ENCODE peak calls at places on chromosomes 7 and 10, in six cellular contexts. One of them, this sample, is unnamed.

GRCh38 chr7:38506756-38507155 is 124.4 kb downstream of the AMPH start:
- DNase-seq in substantia nigra: no peak
- DNase-seq in EH: peak; percentile 60
- DNase-seq in aorta: no peak
- DNase-seq in stimulated activated CD4-positive, alpha-beta T cell treated with anti-CD3 and anti-CD28 coated beads, Interleukin-1b, Interleukin-23, amount 100 ng/mL, for 24 hours: no peak
- DNase-seq in progenitor cell of endocrine pancreas: no peak
- DNase-seq in this sample: no peak

GRCh38 chr7:1597791-1598190 is 28.0 kb upstream of the PSMG3 start:
- DNase-seq in stimulated activated CD4-positive, alpha-beta T cell treated with anti-CD3 and anti-CD28 coated beads, Interleukin-1b, Interleukin-23, amount 100 ng/mL, for 24 hours: no peak
- DNase-seq in substantia nigra: no peak
- DNase-seq in EH: no peak
- DNase-seq in aorta: no peak
- DNase-seq in progenitor cell of endocrine pancreas: no peak
- DNase-seq in this sample: no peak

GRCh38 chr7:117665393-117665792 is 185.6 kb downstream of the CFTR start:
- DNase-seq in aorta: no peak
- DNase-seq in EH: peak; percentile 25
- DNase-seq in substantia nigra: no peak
- DNase-seq in stimulated activated CD4-positive, alpha-beta T cell treated with anti-CD3 and anti-CD28 coated beads, Interleukin-1b, Interleukin-23, amount 100 ng/mL, for 24 hours: no peak
- DNase-seq in progenitor cell of endocrine pancreas: no peak
- DNase-seq in this sample: no peak

GRCh38 chr10:124650263-124650662 is 93.9 kb downstream of the FAM53B start:
- DNase-seq in substantia nigra: no peak
- DNase-seq in progenitor cell of endocrine pancreas: no peak
- DNase-seq in stimulated activated CD4-positive, alpha-beta T cell treated with anti-CD3 and anti-CD28 coated beads, Interleukin-1b, Interleukin-23, amount 100 ng/mL, for 24 hours: no peak
- DNase-seq in EH: no peak
- DNase-seq in aorta: no peak
- DNase-seq in this sample: no peak

GRCh38 chr7:131068604-131069021 is 259.1 kb upstream of the MKLN1 start:
- DNase-seq in stimulated activated CD4-positive, alpha-beta T cell treated with anti-CD3 and anti-CD28 coated beads, Interleukin-1b, Interleukin-23, amount 100 ng/mL, for 24 hours: no peak
- DNase-seq in progenitor cell of endocrine pancreas: no peak
- DNase-seq in aorta: no peak
- DNase-seq in EH: peak; percentile 50
- DNase-seq in substantia nigra: no peak
- DNase-seq in this sample: no peak

GRCh38 chr7:157021893-157022680 is 11.6 kb upstream of the MNX1 start:
- DNase-seq in progenitor cell of endocrine pancreas: no peak
- DNase-seq in aorta: no peak
- DNase-seq in stimulated activated CD4-positive, alpha-beta T cell treated with anti-CD3 and anti-CD28 coated beads, Interleukin-1b, Interleukin-23, amount 100 ng/mL, for 24 hours: no peak
- DNase-seq in EH: no peak
- DNase-seq in substantia nigra: no peak
- DNase-seq in this sample: peak; percentile 52

GRCh38 chr7:123682690-123683089 is 27.0 kb downstream of the LMOD2 start:
- DNase-seq in EH: peak; percentile 80
- DNase-seq in aorta: no peak
- DNase-seq in substantia nigra: no peak
- DNase-seq in stimulated activated CD4-positive, alpha-beta T cell treated with anti-CD3 and anti-CD28 coated beads, Interleukin-1b, Interleukin-23, amount 100 ng/mL, for 24 hours: no peak
- DNase-seq in progenitor cell of endocrine pancreas: no peak
- DNase-seq in this sample: no peak

GRCh38 chr7:55641273-55641691 is 69.0 kb upstream of the VOPP1 start:
- DNase-seq in EH: peak; percentile 85
- DNase-seq in substantia nigra: peak; percentile 6
- DNase-seq in progenitor cell of endocrine pancreas: no peak
- DNase-seq in stimulated activated CD4-positive, alpha-beta T cell treated with anti-CD3 and anti-CD28 coated beads, Interleukin-1b, Interleukin-23, amount 100 ng/mL, for 24 hours: peak; percentile 7
- DNase-seq in aorta: no peak
- DNase-seq in this sample: no peak

GRCh38 chr7:55413442-55413841 is 48.3 kb downstream of the LANCL2 start:
- DNase-seq in stimulated activated CD4-positive, alpha-beta T cell treated with anti-CD3 and anti-CD28 coated beads, Interleukin-1b, Interleukin-23, amount 100 ng/mL, for 24 hours: no peak
- DNase-seq in progenitor cell of endocrine pancreas: no peak
- DNase-seq in EH: no peak
- DNase-seq in substantia nigra: no peak
- DNase-seq in aorta: no peak
- DNase-seq in this sample: no peak

GRCh38 chr7:1137517-1138167 is 22.4 kb downstream of the ZFAND2A start:
- DNase-seq in substantia nigra: no peak
- DNase-seq in stimulated activated CD4-positive, alpha-beta T cell treated with anti-CD3 and anti-CD28 coated beads, Interleukin-1b, Interleukin-23, amount 100 ng/mL, for 24 hours: no peak
- DNase-seq in aorta: no peak
- DNase-seq in progenitor cell of endocrine pancreas: no peak
- DNase-seq in EH: no peak
- DNase-seq in this sample: no peak

GRCh38 chr7:130148561-130148960 is 56.6 kb downstream of the TMEM209 start:
- DNase-seq in aorta: no peak
- DNase-seq in progenitor cell of endocrine pancreas: no peak
- DNase-seq in stimulated activated CD4-positive, alpha-beta T cell treated with anti-CD3 and anti-CD28 coated beads, Interleukin-1b, Interleukin-23, amount 100 ng/mL, for 24 hours: no peak
- DNase-seq in substantia nigra: no peak
- DNase-seq in EH: peak; percentile 45
- DNase-seq in this sample: no peak

GRCh38 chr10:23035569-23035968 is 59.8 kb upstream of the MSRB2 start:
- DNase-seq in EH: peak; percentile 3
- DNase-seq in aorta: no peak
- DNase-seq in substantia nigra: no peak
- DNase-seq in progenitor cell of endocrine pancreas: no peak
- DNase-seq in stimulated activated CD4-positive, alpha-beta T cell treated with anti-CD3 and anti-CD28 coated beads, Interleukin-1b, Interleukin-23, amount 100 ng/mL, for 24 hours: no peak
- DNase-seq in this sample: no peak

GRCh38 chr10:79068203-79068561 is 584 bp upstream of the ZMIZ1 start:
- DNase-seq in progenitor cell of endocrine pancreas: peak; percentile 43
- DNase-seq in EH: no peak
- DNase-seq in substantia nigra: no peak
- DNase-seq in stimulated activated CD4-positive, alpha-beta T cell treated with anti-CD3 and anti-CD28 coated beads, Interleukin-1b, Interleukin-23, amount 100 ng/mL, for 24 hours: no peak
- DNase-seq in aorta: no peak
- DNase-seq in this sample: no peak

GRCh38 chr7:129295015-129295423 is 70.2 kb downstream of the AHCYL2 start:
- DNase-seq in EH: peak; percentile 28
- DNase-seq in aorta: no peak
- DNase-seq in stimulated activated CD4-positive, alpha-beta T cell treated with anti-CD3 and anti-CD28 coated beads, Interleukin-1b, Interleukin-23, amount 100 ng/mL, for 24 hours: no peak
- DNase-seq in progenitor cell of endocrine pancreas: no peak
- DNase-seq in substantia nigra: no peak
- DNase-seq in this sample: no peak

GRCh38 chr7:157073335-157073734 is 62.9 kb upstream of the MNX1 start:
- DNase-seq in stimulated activated CD4-positive, alpha-beta T cell treated with anti-CD3 and anti-CD28 coated beads, Interleukin-1b, Interleukin-23, amount 100 ng/mL, for 24 hours: no peak
- DNase-seq in EH: no peak
- DNase-seq in aorta: no peak
- DNase-seq in progenitor cell of endocrine pancreas: no peak
- DNase-seq in substantia nigra: no peak
- DNase-seq in this sample: no peak

GRCh38 chr7:24842449-24843241 is 85.4 kb upstream of the GSDME start:
- DNase-seq in aorta: no peak
- DNase-seq in EH: peak; percentile 40
- DNase-seq in stimulated activated CD4-positive, alpha-beta T cell treated with anti-CD3 and anti-CD28 coated beads, Interleukin-1b, Interleukin-23, amount 100 ng/mL, for 24 hours: no peak
- DNase-seq in substantia nigra: no peak
- DNase-seq in progenitor cell of endocrine pancreas: no peak
- DNase-seq in this sample: no peak

GRCh38 chr7:131932271-131932670 is 375.8 kb upstream of the PODXL start:
- DNase-seq in stimulated activated CD4-positive, alpha-beta T cell treated with anti-CD3 and anti-CD28 coated beads, Interleukin-1b, Interleukin-23, amount 100 ng/mL, for 24 hours: no peak
- DNase-seq in progenitor cell of endocrine pancreas: no peak
- DNase-seq in EH: no peak
- DNase-seq in aorta: no peak
- DNase-seq in substantia nigra: no peak
- DNase-seq in this sample: no peak